ENCODE peak calls at places on chromosomes 4 and X, in four cellular contexts. L is BJ, U is mucosa of descending colon, Y is pancreas. O is an unnamed sample.

GRCh38 chrX:119539872-119540271 is 25.3 kb downstream of the STEEP1 start:
- DNase-seq in L (no peak), Y (no peak), U (no peak), O (no peak)

GRCh38 chrX:108177321-108177990 is 85.9 kb downstream of the ATG4A start:
- DNase-seq in U (no peak), Y (no peak), L (no peak), O (no peak)

GRCh38 chr4:2652415-2653155 is 103.6 kb downstream of the TNIP2 start:
- DNase-seq in L (no peak), Y (no peak), U (no peak), O (no peak)

GRCh38 chrX:118520206-118520857 is 24.7 kb downstream of the DOCK11 start:
- DNase-seq in Y (no peak), U (no peak), L (no peak), O (peak)

GRCh38 chr4:76639292-76639691 is 204.3 kb downstream of the SHROOM3 start:
- DNase-seq in U (no peak), L (no peak), Y (no peak), O (no peak)

GRCh38 chr4:14787894-14788293 is 214.4 kb upstream of the CPEB2 start:
- DNase-seq in L (no peak), U (no peak), Y (no peak), O (peak)

GRCh38 chr4:26468283-26468949 is 21.9 kb downstream of the CCKAR start:
- DNase-seq in U (no peak), Y (peak), L (no peak), O (no peak)

GRCh38 chrX:79704325-79704724 is 310.2 kb upstream of the TBX22 start:
- DNase-seq in L (no peak), U (no peak), Y (no peak), O (no peak)

GRCh38 chrX:154603438-154604430 is 15.3 kb downstream of the CTAG1B start:
- DNase-seq in U (no peak), L (no peak), Y (no peak), O (peak)

GRCh38 chr4:84451546-84451945 is 47.5 kb downstream of the NKX6-1 start:
- DNase-seq in Y (no peak), U (no peak), L (no peak), O (no peak)

GRCh38 chr4:3323071-3323481 is 30.3 kb downstream of the RGS12 start:
- DNase-seq in Y (no peak), U (no peak), L (no peak), O (no peak)

GRCh38 chrX:118569676-118570075 is 74.1 kb downstream of the DOCK11 start:
- DNase-seq in Y (no peak), L (no peak), U (no peak), O (no peak)

GRCh38 chr4:154314248-154314647 is 177.4 kb downstream of the DCHS2 start:
- DNase-seq in Y (no peak), U (no peak), L (peak), O (peak)

GRCh38 chr4:89242864-89243740 is 64.5 kb downstream of the GPRIN3 start:
- DNase-seq in L (no peak), U (no peak), Y (no peak), O (no peak)

GRCh38 chrX:39576081-39576701 is 521.6 kb downstream of the BCOR start:
- DNase-seq in L (no peak), Y (no peak), U (no peak), O (no peak)

GRCh38 chr4:55336138-55337034 is 9.7 kb upstream of the SRD5A3 start:
- DNase-seq in Y (no peak), L (no peak), U (no peak), O (no peak)

GRCh38 chrX:134671207-134671750 is 13.0 kb upstream of the PLAC1 start:
- DNase-seq in U (no peak), Y (no peak), L (no peak), O (no peak)

GRCh38 chr4:83093060-83093640 is 21.4 kb downstream of the PLAC8 start:
- DNase-seq in L (no peak), Y (no peak), U (no peak), O (no peak)

GRCh38 chr4:86117781-86118302 is 242.0 kb downstream of the MAPK10 start:
- DNase-seq in U (no peak), Y (no peak), L (peak), O (peak)

GRCh38 chrX:9882669-9883446 is 84.3 kb upstream of the CLDN34 start:
- DNase-seq in Y (no peak), L (no peak), U (no peak), O (no peak)

GRCh38 chrX:132908891-132909290 is 49.5 kb downstream of the HS6ST2 start:
- DNase-seq in L (no peak), Y (no peak), U (no peak), O (no peak)

GRCh38 chrX:53084863-53085262 is 2.7 kb downstream of the TSPYL2 start:
- DNase-seq in Y (no peak), U (no peak), L (no peak), O (no peak)

GRCh38 chr4:6011271-6011671 is 7.0 kb downstream of the C4orf50 start:
- DNase-seq in U (no peak), L (no peak), Y (no peak), O (no peak)

GRCh38 chr4:133147922-133148689 is 988 bp upstream of the PCDH10 start:
- DNase-seq in U (no peak), Y (no peak), L (no peak), O (no peak)
- TF ChIP-seq CTCF in U (no peak), Y (no peak), L (peak), O (no peak)

GRCh38 chrX:1592128-1592862 is 891 bp downstream of the AKAP17A start:
- DNase-seq in Y (no peak), U (peak), L (no peak), O (no peak)
- TF ChIP-seq CTCF in Y (no peak), U (no peak), L (no peak), O (no peak)

DNA sequence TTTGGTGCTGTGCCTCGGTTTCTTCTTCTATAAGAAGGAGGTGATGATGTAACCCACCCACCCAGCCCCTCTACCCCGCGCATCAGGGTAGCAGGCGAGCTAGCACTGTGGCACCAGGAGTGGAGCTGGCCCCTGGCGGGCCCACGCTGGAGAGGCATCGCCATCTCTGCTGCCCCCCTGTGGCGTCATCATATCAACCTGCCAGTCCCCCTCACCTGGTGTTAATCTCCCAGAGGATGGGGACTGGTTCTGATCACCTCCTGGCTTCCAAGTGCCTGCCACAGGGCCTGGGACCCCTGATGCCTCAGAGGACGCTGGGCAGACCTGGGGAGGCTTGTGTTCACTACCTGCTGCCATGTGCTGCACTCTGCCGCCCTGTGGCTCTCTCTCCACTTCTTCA is 6.3 kb upstream of the SORCS2 start:
- DNase-seq in L (no peak), U (no peak), Y (no peak), O (no peak)
- TF ChIP-seq CTCF in L (peak), U (no peak), Y (peak), O (peak)

GRCh38 chr4:40327340-40327739 is 7.8 kb upstream of the CHRNA9 start:
- DNase-seq in U (no peak), L (no peak), Y (no peak), O (no peak)

GRCh38 chr4:40322853-40323252 is 12.3 kb upstream of the CHRNA9 start:
- DNase-seq in Y (no peak), L (peak), U (no peak), O (no peak)

GRCh38 chr4:40321671-40322131 is 13.4 kb upstream of the CHRNA9 start:
- DNase-seq in U (no peak), L (peak), Y (no peak), O (peak)

GRCh38 chr4:40325406-40326019 is 9.6 kb upstream of the CHRNA9 start:
- DNase-seq in L (no peak), Y (peak), U (no peak), O (peak)

DNA sequence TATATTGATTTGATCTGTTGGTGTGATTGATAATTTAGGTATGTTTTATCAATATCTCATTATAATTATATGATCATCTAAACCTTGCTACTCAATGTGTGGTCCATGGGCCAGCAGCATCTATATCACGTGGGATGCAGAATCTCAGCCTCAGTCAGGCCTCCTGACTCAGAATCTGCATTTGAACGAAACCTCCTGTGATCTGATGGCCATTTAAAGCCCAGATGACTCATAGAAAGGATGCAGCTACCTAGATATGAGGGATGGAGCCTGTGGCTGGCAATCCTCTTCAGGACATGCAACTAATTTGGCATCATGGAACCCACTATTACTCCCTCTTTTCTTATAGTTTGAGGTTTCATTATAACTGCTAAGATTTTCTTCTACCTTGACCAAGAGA is 11.3 kb upstream of the CHRNA9 start:
- DNase-seq in Y (no peak), L (no peak), U (no peak), O (no peak)
- TF ChIP-seq CTCF in Y (no peak), L (no peak), U (no peak), O (no peak)

GRCh38 chr4:184471872-184472539 is 2.3 kb downstream of the IRF2 start:
- DNase-seq in Y (no peak), U (no peak), L (no peak), O (no peak)
- TF ChIP-seq CTCF in Y (no peak), U (no peak), L (no peak), O (peak)